ENCODE peak calls at places on chromosomes 12 and 14, in five cellular contexts. One of them, this sample, is unnamed.

GRCh38 chr12:14399871-14400270 is 34.4 kb downstream of the ATF7IP start:
- DNase-seq in right lobe of liver: no peak
- DNase-seq in fibroblast of mammary gland: peak; percentile 56
- DNase-seq in ovary: no peak
- DNase-seq in astrocyte: peak; percentile 82
- DNase-seq in this sample: no peak

GRCh38 chr12:45131506-45131905 is 80.6 kb upstream of the DBX2 start:
- DNase-seq in right lobe of liver: no peak
- DNase-seq in fibroblast of mammary gland: peak; percentile 2
- DNase-seq in ovary: no peak
- DNase-seq in astrocyte: no peak
- DNase-seq in this sample: no peak

GRCh38 chr14:80387563-80387981 is 176.3 kb upstream of the DIO2 start:
- DNase-seq in right lobe of liver: peak; percentile 52
- DNase-seq in fibroblast of mammary gland: peak; percentile 47
- DNase-seq in ovary: no peak
- DNase-seq in astrocyte: peak; percentile 79
- DNase-seq in this sample: no peak

GRCh38 chr12:94570161-94570560 is 80.2 kb downstream of the TMCC3 start:
- DNase-seq in right lobe of liver: no peak
- DNase-seq in fibroblast of mammary gland: peak; percentile 73
- DNase-seq in ovary: no peak
- DNase-seq in astrocyte: peak; percentile 72
- DNase-seq in this sample: no peak

GRCh38 chr14:33475623-33476022 is 475.3 kb downstream of the EGLN3 start:
- DNase-seq in right lobe of liver: no peak
- DNase-seq in fibroblast of mammary gland: peak; percentile 17
- DNase-seq in ovary: no peak
- DNase-seq in astrocyte: no peak
- DNase-seq in this sample: no peak

GRCh38 chr12:110750784-110751461 is 8.2 kb upstream of the PPP1CC start:
- DNase-seq in right lobe of liver: no peak
- DNase-seq in fibroblast of mammary gland: peak; percentile 73
- DNase-seq in ovary: no peak
- DNase-seq in astrocyte: peak; percentile 63
- DNase-seq in this sample: no peak

GRCh38 chr12:118404876-118405521 is 28.6 kb downstream of the SUDS3 start:
- DNase-seq in right lobe of liver: peak; percentile 49
- DNase-seq in fibroblast of mammary gland: peak; percentile 71
- DNase-seq in ovary: peak; percentile 63
- DNase-seq in astrocyte: peak; percentile 37
- DNase-seq in this sample: peak; percentile 49

GRCh38 chr14:62118461-62118860 is 356.2 kb downstream of the SNAPC1 start:
- DNase-seq in right lobe of liver: no peak
- DNase-seq in fibroblast of mammary gland: no peak
- DNase-seq in ovary: no peak
- DNase-seq in astrocyte: no peak
- DNase-seq in this sample: no peak

GRCh38 chr12:88579572-88579940 is 715 bp downstream of the KITLG start:
- DNase-seq in right lobe of liver: peak; percentile 61
- DNase-seq in fibroblast of mammary gland: no peak
- DNase-seq in ovary: peak; percentile 37
- DNase-seq in astrocyte: no peak
- DNase-seq in this sample: peak; percentile 9

GRCh38 chr14:71695603-71696350 is 236.5 kb upstream of the RGS6 start:
- DNase-seq in right lobe of liver: no peak
- DNase-seq in fibroblast of mammary gland: no peak
- DNase-seq in ovary: no peak
- DNase-seq in astrocyte: peak; percentile 33
- DNase-seq in this sample: no peak

GRCh38 chr12:91274886-91275285 is 92.3 kb upstream of the DCN start:
- DNase-seq in right lobe of liver: no peak
- DNase-seq in fibroblast of mammary gland: peak; percentile 61
- DNase-seq in ovary: peak; percentile 43
- DNase-seq in astrocyte: peak; percentile 47
- DNase-seq in this sample: no peak

GRCh38 chr12:55188974-55189556 is 31.8 kb upstream of the OR10A7 start:
- DNase-seq in right lobe of liver: no peak
- DNase-seq in fibroblast of mammary gland: peak; percentile 80
- DNase-seq in ovary: no peak
- DNase-seq in astrocyte: peak; percentile 45
- DNase-seq in this sample: peak; percentile 40

GRCh38 chr14:88411039-88411438 is 25.6 kb downstream of the SPATA7 start:
- DNase-seq in right lobe of liver: no peak
- DNase-seq in fibroblast of mammary gland: no peak
- DNase-seq in ovary: no peak
- DNase-seq in astrocyte: no peak
- DNase-seq in this sample: no peak

GRCh38 chr12:110766311-110767154 is 23.8 kb upstream of the PPP1CC start:
- DNase-seq in right lobe of liver: peak; percentile 48
- DNase-seq in fibroblast of mammary gland: peak; percentile 43
- DNase-seq in ovary: no peak
- DNase-seq in astrocyte: no peak
- DNase-seq in this sample: no peak

GRCh38 chr14:64806202-64806861 is 73.4 kb downstream of the SPTB start:
- DNase-seq in right lobe of liver: no peak
- DNase-seq in fibroblast of mammary gland: peak; percentile 76
- DNase-seq in ovary: no peak
- DNase-seq in astrocyte: peak; percentile 97
- DNase-seq in this sample: no peak

GRCh38 chr14:24132061-24132685 is 1.7 kb downstream of the FITM1 start:
- DNase-seq in right lobe of liver: peak; percentile 81
- DNase-seq in fibroblast of mammary gland: no peak
- DNase-seq in ovary: no peak
- DNase-seq in astrocyte: no peak
- DNase-seq in this sample: no peak

GRCh38 chr12:12018454-12018853 is 52.3 kb upstream of the BCL2L14 start:
- DNase-seq in right lobe of liver: no peak
- DNase-seq in fibroblast of mammary gland: peak; percentile 21
- DNase-seq in ovary: no peak
- DNase-seq in astrocyte: peak; percentile 61
- DNase-seq in this sample: no peak

GRCh38 chr12:12016284-12017100 is 54.2 kb upstream of the BCL2L14 start:
- DNase-seq in right lobe of liver: no peak
- DNase-seq in fibroblast of mammary gland: no peak
- DNase-seq in ovary: no peak
- DNase-seq in astrocyte: peak; percentile 18
- DNase-seq in this sample: no peak

GRCh38 chr12:12017135-12017581 is 53.6 kb upstream of the BCL2L14 start:
- DNase-seq in right lobe of liver: no peak
- DNase-seq in fibroblast of mammary gland: no peak
- DNase-seq in ovary: no peak
- DNase-seq in astrocyte: no peak
- DNase-seq in this sample: no peak

GRCh38 chr12:12019881-12020280 is 50.9 kb upstream of the BCL2L14 start:
- DNase-seq in right lobe of liver: no peak
- DNase-seq in fibroblast of mammary gland: no peak
- DNase-seq in ovary: no peak
- DNase-seq in astrocyte: no peak
- DNase-seq in this sample: no peak

DNA sequence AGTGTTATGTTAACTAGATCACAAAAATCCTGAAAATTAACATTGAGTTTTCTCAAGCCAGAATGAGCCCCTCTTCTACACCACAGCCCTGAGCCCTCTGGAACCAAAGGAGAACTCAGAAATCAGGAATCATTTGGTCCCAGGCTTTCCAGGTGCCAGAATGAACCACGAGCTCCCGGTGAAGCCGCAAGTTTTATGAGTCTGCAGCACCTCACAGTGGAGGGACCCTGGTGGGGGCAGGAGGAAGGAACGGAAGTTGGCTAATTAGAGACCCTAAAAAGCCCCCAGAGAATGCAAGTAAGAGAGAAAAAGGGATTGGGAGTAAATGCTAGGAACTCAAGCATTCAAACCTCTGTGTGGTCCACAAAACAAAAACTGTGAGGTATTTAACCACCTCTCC is 52.9 kb upstream of the BCL2L14 start:
- DNase-seq in right lobe of liver: no peak
- DNase-seq in fibroblast of mammary gland: no peak
- DNase-seq in ovary: no peak
- DNase-seq in astrocyte: no peak
- DNase-seq in this sample: no peak
- TF ChIP-seq CTCF in right lobe of liver: no peak
- TF ChIP-seq CTCF in fibroblast of mammary gland: peak; percentile 6
- TF ChIP-seq CTCF in ovary: no peak
- TF ChIP-seq CTCF in astrocyte: peak; percentile 19
- TF ChIP-seq CTCF in this sample: peak; percentile 23

GRCh38 chr14:95664046-95664445 is 22.2 kb upstream of the TCL1B start:
- DNase-seq in right lobe of liver: no peak
- DNase-seq in fibroblast of mammary gland: no peak
- DNase-seq in ovary: no peak
- DNase-seq in astrocyte: no peak
- DNase-seq in this sample: no peak

GRCh38 chr14:95664546-95664945 is 21.7 kb upstream of the TCL1B start:
- DNase-seq in right lobe of liver: no peak
- DNase-seq in fibroblast of mammary gland: no peak
- DNase-seq in ovary: no peak
- DNase-seq in astrocyte: no peak
- DNase-seq in this sample: no peak

GRCh38 chr14:95663226-95663797 is 22.9 kb upstream of the TCL1B start:
- DNase-seq in right lobe of liver: no peak
- DNase-seq in fibroblast of mammary gland: no peak
- DNase-seq in ovary: no peak
- DNase-seq in astrocyte: no peak
- DNase-seq in this sample: no peak

GRCh38 chr14:95660550-95661515 is 25.4 kb upstream of the TCL1B start:
- DNase-seq in right lobe of liver: no peak
- DNase-seq in fibroblast of mammary gland: peak; percentile 6
- DNase-seq in ovary: peak; percentile 56
- DNase-seq in astrocyte: no peak
- DNase-seq in this sample: no peak

DNA sequence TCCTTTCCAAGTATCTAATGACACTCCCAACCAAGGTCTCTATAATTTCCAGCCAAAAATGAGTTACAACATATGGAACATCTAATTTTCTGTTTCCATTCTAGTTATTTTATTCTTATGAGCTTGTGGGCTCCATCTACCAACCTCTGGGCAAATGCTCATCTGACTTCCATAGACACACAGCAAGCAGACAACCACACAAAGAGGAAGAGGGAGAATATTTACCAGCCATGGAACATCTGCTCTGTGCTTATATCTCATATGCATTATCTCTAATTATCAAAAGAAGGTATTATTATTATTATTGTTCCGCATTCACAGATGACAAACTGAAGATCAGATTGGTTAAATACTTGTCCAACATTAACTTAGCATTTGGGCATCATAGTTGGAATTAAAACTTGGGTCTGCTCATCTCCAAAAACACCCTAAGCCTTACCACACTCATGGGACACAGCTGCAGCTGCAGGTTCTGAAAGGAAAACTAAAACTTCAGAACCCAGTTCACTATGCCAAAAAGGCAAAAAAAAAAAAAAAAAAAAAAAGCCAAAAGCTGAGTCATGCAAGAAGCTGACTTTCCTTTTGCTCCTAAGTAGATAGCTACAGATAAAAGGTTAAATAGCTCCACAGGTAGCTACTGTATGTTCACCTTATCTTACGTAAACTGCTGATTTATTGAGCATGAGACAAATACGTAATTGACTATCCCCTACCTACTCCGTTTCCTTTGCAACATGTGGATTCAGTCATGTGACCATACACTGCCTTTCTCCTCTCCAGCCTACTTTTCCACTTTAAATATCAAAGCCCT is 23.6 kb upstream of the TCL1B start:
- DNase-seq in right lobe of liver: no peak
- DNase-seq in fibroblast of mammary gland: peak; percentile 7
- DNase-seq in ovary: no peak
- DNase-seq in astrocyte: no peak
- DNase-seq in this sample: peak; percentile 50
- TF ChIP-seq CTCF in right lobe of liver: no peak
- TF ChIP-seq CTCF in fibroblast of mammary gland: no peak
- TF ChIP-seq CTCF in ovary: no peak
- TF ChIP-seq CTCF in astrocyte: no peak
- TF ChIP-seq CTCF in this sample: no peak

DNA sequence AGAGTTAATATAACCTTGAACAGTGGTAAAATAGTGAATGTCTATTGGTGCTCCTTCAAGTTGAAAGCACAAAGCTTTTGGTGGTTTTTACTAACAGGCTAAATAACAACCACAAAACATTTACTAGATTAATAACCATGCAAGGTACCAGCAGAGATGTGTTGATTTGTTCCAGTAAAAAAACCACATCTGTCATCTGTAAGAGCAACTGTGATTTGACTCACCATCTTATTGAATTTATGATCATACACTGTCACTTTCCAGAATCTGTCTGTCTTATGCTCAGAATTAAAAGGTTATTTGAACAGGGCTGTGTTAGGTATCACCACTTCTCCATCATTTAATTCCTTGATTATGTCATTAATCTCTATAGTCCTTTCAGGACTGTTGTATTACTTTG is 107.0 kb upstream of the PTHLH start:
- DNase-seq in right lobe of liver: no peak
- DNase-seq in fibroblast of mammary gland: no peak
- DNase-seq in ovary: no peak
- DNase-seq in astrocyte: no peak
- DNase-seq in this sample: no peak
- TF ChIP-seq CTCF in right lobe of liver: no peak
- TF ChIP-seq CTCF in fibroblast of mammary gland: no peak
- TF ChIP-seq CTCF in ovary: no peak
- TF ChIP-seq CTCF in astrocyte: no peak
- TF ChIP-seq CTCF in this sample: no peak

DNA sequence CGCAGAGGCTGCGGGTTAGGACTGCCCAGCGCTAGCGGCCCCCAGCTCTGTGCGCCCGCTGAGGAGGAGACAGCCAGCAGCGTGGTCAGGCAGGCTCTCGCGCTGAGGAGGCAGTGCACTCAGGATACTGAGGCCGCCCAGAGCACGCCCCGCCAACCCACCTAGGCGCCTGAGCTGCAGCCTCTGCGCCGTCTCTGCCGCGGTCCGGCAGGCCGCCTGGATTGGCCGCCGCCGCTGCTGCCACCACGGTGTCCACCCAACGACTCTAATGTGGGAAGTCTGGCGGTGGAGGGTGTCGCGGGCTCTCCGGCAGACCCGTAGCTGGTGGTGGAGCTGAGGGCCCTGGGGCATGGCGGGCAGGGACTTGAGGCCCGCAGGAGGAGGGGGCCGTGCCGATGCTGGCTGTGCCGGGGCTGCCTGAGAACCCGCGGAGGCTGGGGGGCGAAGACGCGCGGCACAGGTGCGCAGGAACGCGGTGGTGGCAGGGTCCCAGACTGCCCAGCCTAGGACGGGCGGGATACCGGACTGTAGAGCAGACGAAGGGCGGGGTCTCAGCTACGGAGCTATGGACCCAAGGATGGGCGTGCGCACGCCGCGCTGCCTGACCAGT is 69.9 kb downstream of the ASCL4 start:
- DNase-seq in right lobe of liver: no peak
- DNase-seq in fibroblast of mammary gland: no peak
- DNase-seq in ovary: no peak
- DNase-seq in astrocyte: no peak
- DNase-seq in this sample: no peak
- TF ChIP-seq CTCF in right lobe of liver: no peak
- TF ChIP-seq CTCF in fibroblast of mammary gland: no peak
- TF ChIP-seq CTCF in ovary: no peak
- TF ChIP-seq CTCF in astrocyte: no peak
- TF ChIP-seq CTCF in this sample: no peak

This sample was measured in GM13977.